ENCODE peak calls at places on chromosomes 4 and X, in six cellular contexts. One of them, this sample, is unnamed.

GRCh38 chrX:68504237-68504636 is 5.4 kb downstream of the YIPF6 start:
- DNase-seq in H9: no peak
- DNase-seq in neuronal stem cell: no peak
- DNase-seq in mesendoderm: no peak
- DNase-seq in mesenchymal stem cell: peak; percentile 72
- DNase-seq in H1: no peak
- DNase-seq in this sample: peak; percentile 93

GRCh38 chr4:88208146-88208545 is 49.7 kb upstream of the ABCG2 start:
- DNase-seq in H9: no peak
- DNase-seq in neuronal stem cell: no peak
- DNase-seq in mesendoderm: no peak
- DNase-seq in mesenchymal stem cell: no peak
- DNase-seq in H1: no peak
- DNase-seq in this sample: no peak

GRCh38 chr4:126405369-126405982 is 1090.7 kb downstream of the FAT4 start:
- DNase-seq in H9: peak; percentile 32
- DNase-seq in neuronal stem cell: no peak
- DNase-seq in mesendoderm: peak; percentile 76
- DNase-seq in mesenchymal stem cell: peak; percentile 16
- DNase-seq in H1: no peak
- DNase-seq in this sample: peak; percentile 39

GRCh38 chrX:87873347-87873941 is 355.8 kb downstream of the KLHL4 start:
- DNase-seq in H9: no peak
- DNase-seq in neuronal stem cell: no peak
- DNase-seq in mesendoderm: no peak
- DNase-seq in mesenchymal stem cell: no peak
- DNase-seq in H1: no peak
- DNase-seq in this sample: no peak

GRCh38 chrX:119015407-119016242 is 41.2 kb downstream of the LONRF3 start:
- DNase-seq in H9: no peak
- DNase-seq in neuronal stem cell: no peak
- DNase-seq in mesendoderm: peak; percentile 15
- DNase-seq in mesenchymal stem cell: peak; percentile 83
- DNase-seq in H1: no peak
- DNase-seq in this sample: peak; percentile 80

GRCh38 chr4:115537387-115537786 is 424.0 kb upstream of the NDST4 start:
- DNase-seq in H9: no peak
- DNase-seq in neuronal stem cell: no peak
- DNase-seq in mesendoderm: no peak
- DNase-seq in mesenchymal stem cell: peak; percentile 12
- DNase-seq in H1: no peak
- DNase-seq in this sample: no peak

GRCh38 chr4:155666701-155667537 is at the start of gene GUCY1A1:
- DNase-seq in H9: peak; percentile 63
- DNase-seq in neuronal stem cell: peak; percentile 49
- DNase-seq in mesendoderm: peak; percentile 62
- DNase-seq in mesenchymal stem cell: peak; percentile 58
- DNase-seq in H1: peak; percentile 67
- DNase-seq in this sample: no peak

GRCh38 chrX:129695535-129695934 is 40.8 kb upstream of the APLN start:
- DNase-seq in H9: no peak
- DNase-seq in neuronal stem cell: no peak
- DNase-seq in mesendoderm: no peak
- DNase-seq in mesenchymal stem cell: no peak
- DNase-seq in H1: no peak
- DNase-seq in this sample: no peak

GRCh38 chr4:166687828-166688227 is 546.5 kb downstream of the SPOCK3 start:
- DNase-seq in H9: no peak
- DNase-seq in neuronal stem cell: no peak
- DNase-seq in mesendoderm: no peak
- DNase-seq in mesenchymal stem cell: no peak
- DNase-seq in H1: no peak
- DNase-seq in this sample: no peak

GRCh38 chrX:1483843-1484637 is 31.3 kb upstream of the ASMTL start:
- DNase-seq in H9: no peak
- DNase-seq in neuronal stem cell: no peak
- DNase-seq in mesendoderm: no peak
- DNase-seq in mesenchymal stem cell: no peak
- DNase-seq in H1: no peak
- DNase-seq in this sample: no peak

GRCh38 chrX:84873176-84873575 is 130.5 kb upstream of the APOOL start:
- DNase-seq in H9: no peak
- DNase-seq in neuronal stem cell: no peak
- DNase-seq in mesendoderm: no peak
- DNase-seq in mesenchymal stem cell: no peak
- DNase-seq in H1: no peak
- DNase-seq in this sample: no peak

GRCh38 chrX:28586291-28586690 is 955 bp upstream of the IL1RAPL1 start:
- DNase-seq in H9: peak; percentile 70
- DNase-seq in neuronal stem cell: peak; percentile 31
- DNase-seq in mesendoderm: peak; percentile 63
- DNase-seq in mesenchymal stem cell: peak; percentile 56
- DNase-seq in H1: no peak
- DNase-seq in this sample: peak; percentile 45

GRCh38 chrX:56766554-56767412 is 37.7 kb downstream of the NBDY start:
- DNase-seq in H9: peak; percentile 18
- DNase-seq in neuronal stem cell: no peak
- DNase-seq in mesendoderm: peak; percentile 75
- DNase-seq in mesenchymal stem cell: peak; percentile 33
- DNase-seq in H1: peak; percentile 6
- DNase-seq in this sample: peak; percentile 39
- H2BK15ac ChIP-seq in H9: no peak overlapping the region
- H2BK15ac ChIP-seq in neuronal stem cell: no peak overlapping the region
- H2BK15ac ChIP-seq in mesendoderm: no peak overlapping the region
- H2BK15ac ChIP-seq in mesenchymal stem cell: no peak overlapping the region
- H2BK15ac ChIP-seq in H1: no peak overlapping the region
- H2BK15ac ChIP-seq in this sample: no peak overlapping the region

GRCh38 chr4:63049726-63050125 is 1359.5 kb downstream of the TECRL start:
- DNase-seq in H9: no peak
- DNase-seq in neuronal stem cell: no peak
- DNase-seq in mesendoderm: peak; percentile 26
- DNase-seq in mesenchymal stem cell: no peak
- DNase-seq in H1: no peak
- DNase-seq in this sample: no peak
- H2BK15ac ChIP-seq in H9: no peak overlapping the region
- H2BK15ac ChIP-seq in neuronal stem cell: no peak overlapping the region
- H2BK15ac ChIP-seq in mesendoderm: no peak overlapping the region
- H2BK15ac ChIP-seq in mesenchymal stem cell: no peak overlapping the region
- H2BK15ac ChIP-seq in H1: no peak overlapping the region
- H2BK15ac ChIP-seq in this sample: no peak overlapping the region

GRCh38 chr4:77269505-77269904 is 112.5 kb downstream of the CCNG2 start:
- DNase-seq in H9: no peak
- DNase-seq in neuronal stem cell: no peak
- DNase-seq in mesendoderm: peak; percentile 30
- DNase-seq in mesenchymal stem cell: no peak
- DNase-seq in H1: no peak
- DNase-seq in this sample: no peak

GRCh38 chr4:77268108-77268507 is 111.1 kb downstream of the CCNG2 start:
- DNase-seq in H9: no peak
- DNase-seq in neuronal stem cell: no peak
- DNase-seq in mesendoderm: no peak
- DNase-seq in mesenchymal stem cell: no peak
- DNase-seq in H1: no peak
- DNase-seq in this sample: no peak

GRCh38 chr4:77263247-77263646 is 106.2 kb downstream of the CCNG2 start:
- DNase-seq in H9: no peak
- DNase-seq in neuronal stem cell: no peak
- DNase-seq in mesendoderm: no peak
- DNase-seq in mesenchymal stem cell: no peak
- DNase-seq in H1: no peak
- DNase-seq in this sample: peak; percentile 4

DNA sequence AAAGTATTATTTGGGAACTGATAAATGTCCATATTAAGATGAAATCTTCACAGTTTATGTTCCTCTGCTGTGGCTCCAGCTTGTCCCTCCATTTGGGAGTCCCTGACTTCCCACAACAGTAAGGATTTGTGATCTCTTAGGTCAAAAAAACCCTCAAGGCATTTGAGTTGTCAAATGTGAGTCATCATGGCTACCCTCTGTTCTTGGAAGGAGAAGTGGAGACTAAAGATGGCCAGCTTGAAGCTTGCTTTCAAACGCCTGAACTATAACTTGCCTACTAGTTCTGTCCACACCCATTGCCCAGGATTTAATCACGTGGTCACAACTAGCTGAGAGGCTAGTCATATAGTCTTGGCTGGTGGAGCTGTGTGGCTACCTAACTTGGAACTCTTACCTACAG is 107.8 kb downstream of the CCNG2 start:
- DNase-seq in H9: no peak
- DNase-seq in neuronal stem cell: no peak
- DNase-seq in mesendoderm: no peak
- DNase-seq in mesenchymal stem cell: no peak
- DNase-seq in H1: no peak
- DNase-seq in this sample: no peak
- H2BK15ac ChIP-seq in H9: no peak overlapping the region
- H2BK15ac ChIP-seq in neuronal stem cell: no peak overlapping the region
- H2BK15ac ChIP-seq in mesendoderm: no peak overlapping the region
- H2BK15ac ChIP-seq in mesenchymal stem cell: no peak overlapping the region
- H2BK15ac ChIP-seq in H1: no peak overlapping the region
- H2BK15ac ChIP-seq in this sample: no peak overlapping the region

GRCh38 chr4:107008115-107008514 is 28.0 kb downstream of the DKK2 start:
- DNase-seq in H9: no peak
- DNase-seq in neuronal stem cell: no peak
- DNase-seq in mesendoderm: no peak
- DNase-seq in mesenchymal stem cell: no peak
- DNase-seq in H1: no peak
- DNase-seq in this sample: no peak
- H2BK15ac ChIP-seq in H9: no peak overlapping the region
- H2BK15ac ChIP-seq in neuronal stem cell: no peak overlapping the region
- H2BK15ac ChIP-seq in mesendoderm: no peak overlapping the region
- H2BK15ac ChIP-seq in mesenchymal stem cell: no peak overlapping the region
- H2BK15ac ChIP-seq in H1: no peak overlapping the region
- H2BK15ac ChIP-seq in this sample: no peak overlapping the region

GRCh38 chr4:78557841-78558240 is 6.3 kb downstream of the ANXA3 start:
- DNase-seq in H9: no peak
- DNase-seq in neuronal stem cell: no peak
- DNase-seq in mesendoderm: no peak
- DNase-seq in mesenchymal stem cell: no peak
- DNase-seq in H1: no peak
- DNase-seq in this sample: no peak

GRCh38 chr4:78551420-78552351 is at the start of gene ANXA3:
- DNase-seq in H9: peak; percentile 76
- DNase-seq in neuronal stem cell: no peak
- DNase-seq in mesendoderm: peak; percentile 86
- DNase-seq in mesenchymal stem cell: peak; percentile 24
- DNase-seq in H1: peak; percentile 81
- DNase-seq in this sample: no peak

GRCh38 chr4:78556655-78557054 is 5.1 kb downstream of the ANXA3 start:
- DNase-seq in H9: no peak
- DNase-seq in neuronal stem cell: no peak
- DNase-seq in mesendoderm: no peak
- DNase-seq in mesenchymal stem cell: no peak
- DNase-seq in H1: no peak
- DNase-seq in this sample: no peak

GRCh38 chr4:78553526-78554060 is 2.0 kb downstream of the ANXA3 start:
- DNase-seq in H9: no peak
- DNase-seq in neuronal stem cell: no peak
- DNase-seq in mesendoderm: no peak
- DNase-seq in mesenchymal stem cell: no peak
- DNase-seq in H1: no peak
- DNase-seq in this sample: no peak

GRCh38 chr4:78552398-78553396 is 1.1 kb downstream of the ANXA3 start:
- DNase-seq in H9: peak; percentile 79
- DNase-seq in neuronal stem cell: no peak
- DNase-seq in mesendoderm: peak; percentile 99
- DNase-seq in mesenchymal stem cell: no peak
- DNase-seq in H1: no peak
- DNase-seq in this sample: no peak
- H2BK15ac ChIP-seq in H9: no peak overlapping the region
- H2BK15ac ChIP-seq in neuronal stem cell: no peak overlapping the region
- H2BK15ac ChIP-seq in mesendoderm: no peak overlapping the region
- H2BK15ac ChIP-seq in mesenchymal stem cell: no peak overlapping the region
- H2BK15ac ChIP-seq in H1: no peak overlapping the region
- H2BK15ac ChIP-seq in this sample: peak overlapping the region; percentile 72

GRCh38 chr4:108959497-108959896 is 196.6 kb upstream of the ETNPPL start:
- DNase-seq in H9: no peak
- DNase-seq in neuronal stem cell: no peak
- DNase-seq in mesendoderm: no peak
- DNase-seq in mesenchymal stem cell: no peak
- DNase-seq in H1: no peak
- DNase-seq in this sample: peak; percentile 34
- H2BK15ac ChIP-seq in H9: no peak overlapping the region
- H2BK15ac ChIP-seq in neuronal stem cell: no peak overlapping the region
- H2BK15ac ChIP-seq in mesendoderm: no peak overlapping the region
- H2BK15ac ChIP-seq in mesenchymal stem cell: no peak overlapping the region
- H2BK15ac ChIP-seq in H1: no peak overlapping the region
- H2BK15ac ChIP-seq in this sample: no peak overlapping the region

DNA sequence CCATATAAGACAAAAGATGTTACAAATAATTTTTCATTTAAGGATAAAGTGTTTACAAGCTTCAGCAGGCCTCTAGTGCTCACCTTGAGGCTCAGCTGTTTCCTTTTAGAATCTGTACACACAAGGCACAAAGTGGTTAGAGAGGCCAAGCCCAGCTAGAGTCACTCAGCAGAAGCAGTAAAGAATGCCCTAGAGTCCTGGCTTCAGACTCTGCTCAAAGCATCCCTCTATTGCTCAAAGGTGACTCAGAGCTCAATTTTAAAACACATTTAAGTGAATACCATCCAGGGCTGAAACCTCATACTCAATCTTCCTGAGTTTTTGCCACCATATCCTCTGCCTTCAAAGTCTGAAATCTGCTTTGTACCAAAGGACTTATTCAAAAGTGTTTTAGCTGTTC is 22.6 kb upstream of the PHF8 start:
- DNase-seq in H9: no peak
- DNase-seq in neuronal stem cell: no peak
- DNase-seq in mesendoderm: no peak
- DNase-seq in mesenchymal stem cell: peak; percentile 2
- DNase-seq in H1: no peak
- DNase-seq in this sample: peak; percentile 65
- H2BK15ac ChIP-seq in H9: no peak overlapping the region
- H2BK15ac ChIP-seq in neuronal stem cell: no peak overlapping the region
- H2BK15ac ChIP-seq in mesendoderm: no peak overlapping the region
- H2BK15ac ChIP-seq in mesenchymal stem cell: no peak overlapping the region
- H2BK15ac ChIP-seq in H1: no peak overlapping the region
- H2BK15ac ChIP-seq in this sample: no peak overlapping the region

GRCh38 chr4:99117876-99118693 is 26.0 kb downstream of the ADH4 start:
- DNase-seq in H9: no peak
- DNase-seq in neuronal stem cell: no peak
- DNase-seq in mesendoderm: no peak
- DNase-seq in mesenchymal stem cell: peak; percentile 15
- DNase-seq in H1: no peak
- DNase-seq in this sample: peak; percentile 35
- H2BK15ac ChIP-seq in H9: no peak overlapping the region
- H2BK15ac ChIP-seq in neuronal stem cell: no peak overlapping the region
- H2BK15ac ChIP-seq in mesendoderm: no peak overlapping the region
- H2BK15ac ChIP-seq in mesenchymal stem cell: no peak overlapping the region
- H2BK15ac ChIP-seq in H1: no peak overlapping the region
- H2BK15ac ChIP-seq in this sample: no peak overlapping the region

GRCh38 chrX:9606971-9607370 is 142.1 kb downstream of the TBL1X start:
- DNase-seq in H9: no peak
- DNase-seq in neuronal stem cell: no peak
- DNase-seq in mesendoderm: no peak
- DNase-seq in mesenchymal stem cell: no peak
- DNase-seq in H1: no peak
- DNase-seq in this sample: no peak
- H2BK15ac ChIP-seq in H9: no peak overlapping the region
- H2BK15ac ChIP-seq in neuronal stem cell: no peak overlapping the region
- H2BK15ac ChIP-seq in mesendoderm: no peak overlapping the region
- H2BK15ac ChIP-seq in mesenchymal stem cell: no peak overlapping the region
- H2BK15ac ChIP-seq in H1: no peak overlapping the region
- H2BK15ac ChIP-seq in this sample: no peak overlapping the region

GRCh38 chrX:134533352-134533751 is 73.4 kb downstream of the HPRT1 start:
- DNase-seq in H9: no peak
- DNase-seq in neuronal stem cell: no peak
- DNase-seq in mesendoderm: no peak
- DNase-seq in mesenchymal stem cell: no peak
- DNase-seq in H1: no peak
- DNase-seq in this sample: no peak
- H2BK15ac ChIP-seq in H9: no peak overlapping the region
- H2BK15ac ChIP-seq in neuronal stem cell: no peak overlapping the region
- H2BK15ac ChIP-seq in mesendoderm: no peak overlapping the region
- H2BK15ac ChIP-seq in mesenchymal stem cell: no peak overlapping the region
- H2BK15ac ChIP-seq in H1: no peak overlapping the region
- H2BK15ac ChIP-seq in this sample: no peak overlapping the region